ENCODE peak calls at places on chromosomes 7 and 10, in ten cellular contexts. A is colonic mucosa, L is psoas muscle, Y is lower lobe of right lung, C is endothelial cell of umbilical vein, W is mammary epithelial cell, T is PC-3, S is gastrocnemius medialis, Q is small intestine, G is mucosa of descending colon. O is an unnamed sample. For H3K4me1 and H3K36me3, the result is how much of the 10 kb centered on the place peaks cover.

GRCh38 chr10:84401838-84402611 is 73.6 kb downstream of the CCSER2 start:
- DNase-seq in W (peak), T (no peak), S (no peak), Q (peak), Y (peak), A (no peak), G (no peak), L (no peak), C (no peak), O (no peak)

GRCh38 chr7:150903627-150904026 is 51.3 kb downstream of the AOC1 start:
- DNase-seq in S (no peak), G (peak), Y (peak), T (peak), W (peak), L (peak), A (peak), Q (peak), C (peak), O (peak)

GRCh38 chr7:74575083-74575803 is 82.3 kb upstream of the GTF2I start:
- DNase-seq in L (no peak), G (no peak), C (no peak), T (peak), W (peak), Y (no peak), Q (peak), S (no peak), A (peak), O (no peak)

GRCh38 chr7:35761882-35762720 is 38.8 kb upstream of the SEPTIN7 start:
- DNase-seq in C (no peak), Y (no peak), Q (no peak), W (no peak), G (no peak), T (no peak), S (no peak), L (no peak), A (no peak), O (peak)

GRCh38 chr10:60964257-60965235 is 20.6 kb upstream of the RHOBTB1 start:
- DNase-seq in G (no peak), T (peak), S (peak), Y (peak), C (peak), L (peak), W (peak), A (peak), Q (peak), O (peak)

GRCh38 chr7:139570626-139571025 is 47.1 kb downstream of the CLEC2L start:
- DNase-seq in C (no peak), Q (no peak), A (no peak), G (no peak), W (no peak), L (no peak), S (no peak), T (no peak), Y (no peak), O (no peak)

GRCh38 chr7:139829654-139830130 is 628 bp downstream of the TBXAS1 start:
- DNase-seq in A (no peak), S (no peak), G (no peak), Q (no peak), Y (no peak), T (no peak), W (no peak), L (no peak), C (peak), O (peak)

GRCh38 chr7:158740013-158740656 is 35.5 kb upstream of the NCAPG2 start:
- DNase-seq in Q (no peak), S (no peak), A (no peak), G (no peak), W (peak), Y (no peak), L (no peak), T (peak), C (peak), O (peak)

GRCh38 chr10:26557641-26558014 is 119.5 kb downstream of the APBB1IP start:
- DNase-seq in W (peak), S (no peak), Y (no peak), A (no peak), G (no peak), L (no peak), C (no peak), T (peak), Q (peak), O (no peak)

GRCh38 chr10:127774771-127775559 is 38.0 kb downstream of the FOXI2 start:
- DNase-seq in Y (no peak), L (no peak), Q (no peak), G (no peak), C (peak), A (no peak), S (no peak), W (no peak), T (no peak), O (no peak)

GRCh38 chr7:76400248-76400647 is 9.2 kb downstream of the SSC4D start:
- DNase-seq in Q (no peak), S (no peak), L (no peak), G (no peak), C (no peak), A (no peak), T (no peak), W (no peak), Y (no peak), O (no peak)

GRCh38 chr10:62694537-62695126 is 109.9 kb upstream of the ADO start:
- DNase-seq in Q (no peak), A (no peak), L (no peak), S (no peak), W (no peak), Y (no peak), G (no peak), T (no peak), C (peak), O (no peak)

GRCh38 chr10:49076741-49077521 is 38.4 kb downstream of the VSTM4 start:
- DNase-seq in Q (no peak), A (peak), T (no peak), L (no peak), C (no peak), Y (no peak), S (no peak), G (no peak), W (no peak), O (no peak)

GRCh38 chr10:126250527-126251310 is 137.6 kb downstream of the ADAM12 start:
- DNase-seq in T (no peak), W (no peak), Q (no peak), G (no peak), A (no peak), C (no peak), Y (no peak), S (peak), L (no peak), O (peak)

GRCh38 chr7:404782-405488 is 114.7 kb downstream of the PDGFA start:
- DNase-seq in Y (no peak), Q (no peak), A (no peak), W (no peak), L (peak), S (no peak), G (no peak), C (no peak), T (no peak), O (no peak)

GRCh38 chr7:126720232-126720631 is 532.5 kb downstream of the GRM8 start:
- DNase-seq in C (no peak), L (no peak), T (no peak), W (no peak), Y (no peak), Q (no peak), G (no peak), S (no peak), A (no peak), O (no peak)

GRCh38 chr10:90222372-90222771 is 521.0 kb downstream of the KIF20B start:
- DNase-seq in W (peak), G (no peak), Q (no peak), L (no peak), S (no peak), Y (no peak), T (peak), A (no peak), C (peak), O (peak)

GRCh38 chr10:44853796-44854195 is 57.3 kb upstream of the TMEM72 start:
- DNase-seq in G (no peak), T (no peak), A (no peak), Y (no peak), L (peak), Q (no peak), S (no peak), W (no peak), C (no peak), O (no peak)

GRCh38 chr7:28556036-28556435 is 143.7 kb downstream of the CREB5 start:
- DNase-seq in T (no peak), Q (no peak), S (no peak), C (no peak), L (no peak), W (peak), Y (no peak), G (no peak), A (no peak), O (no peak)

GRCh38 chr7:43516581-43517342 is 66.1 kb upstream of the STK17A start:
- DNase-seq in Y (no peak), C (no peak), G (no peak), W (peak), Q (no peak), T (peak), A (no peak), L (no peak), S (no peak), O (no peak)

GRCh38 chr7:23218196-23218595 is 28.4 kb upstream of the GPNMB start:
- DNase-seq in L (no peak), Y (no peak), W (no peak), Q (no peak), C (no peak), S (no peak), G (no peak), A (no peak), T (no peak), O (no peak)

GRCh38 chr7:24981544-24981951 is 1.6 kb upstream of the OSBPL3 start:
- DNase-seq in L (peak), S (peak), W (peak), Q (peak), G (peak), A (peak), T (peak), C (peak), Y (peak), O (peak)

GRCh38 chr7:1857487-1858425 is 187.7 kb downstream of the ELFN1 start:
- DNase-seq in W (no peak), S (no peak), A (no peak), C (no peak), G (peak), Q (no peak), T (no peak), Y (peak), L (peak), O (no peak)

GRCh38 chr7:18901881-18902280 is 215.6 kb downstream of the TWIST1 start:
- DNase-seq in T (no peak), Y (no peak), Q (no peak), L (no peak), C (no peak), A (no peak), S (no peak), W (no peak), G (no peak), O (no peak)

GRCh38 chr7:129134356-129134972 is 10.0 kb upstream of the TSPAN33 start:
- DNase-seq in S (no peak), C (peak), G (no peak), L (no peak), Q (no peak), W (peak), T (no peak), Y (no peak), A (no peak), O (no peak)

GRCh38 chr7:129315916-129316315 is 91.1 kb downstream of the AHCYL2 start:
- DNase-seq in W (peak), L (peak), T (no peak), A (no peak), S (peak), Q (no peak), Y (no peak), G (no peak), C (no peak), O (peak)

GRCh38 chr7:5532520-5533335 is 109.1 kb upstream of the TNRC18 start:
- DNase-seq in G (peak), C (no peak), L (peak), Y (peak), Q (peak), A (peak), T (no peak), S (peak), W (no peak), O (no peak)

GRCh38 chr10:19730071-19730470 is 86.2 kb upstream of the PLXDC2 start:
- DNase-seq in L (no peak), S (no peak), Y (no peak), Q (no peak), G (no peak), A (no peak), C (no peak), T (peak), W (peak), O (peak)

DNA sequence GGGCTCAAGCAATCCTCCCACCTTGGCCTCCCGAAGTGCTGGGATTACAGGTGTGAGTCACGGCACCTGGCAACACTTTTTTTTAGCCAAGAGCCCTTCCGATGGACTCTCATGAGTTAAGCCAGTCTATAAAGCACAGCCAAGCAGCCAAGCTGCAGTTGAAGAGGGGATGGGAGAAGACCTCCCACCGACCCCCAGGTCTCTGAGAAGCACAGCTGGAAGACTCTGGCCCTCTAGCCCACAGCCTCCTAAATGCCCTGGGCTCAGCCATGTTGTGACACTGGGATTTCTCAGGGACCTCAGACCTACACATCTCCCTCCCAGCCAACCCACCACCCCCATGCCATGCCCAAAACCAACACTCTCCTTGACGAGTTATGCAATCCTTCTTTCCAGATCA is 31.1 kb downstream of the CALML3 start:
- DNase-seq in T (no peak), Y (peak), C (no peak), G (no peak), L (no peak), S (no peak), W (no peak), Q (no peak), A (no peak), O (no peak)
- H3K4me1 ChIP-seq in T (half or more), Y (under half), C (under half), G (under half), L (under half), S (under half), W (under half), Q (under half), A (under half), O (under half)

GRCh38 chr7:134942690-134943466 is 43.4 kb upstream of the AGBL3 start:
- DNase-seq in C (no peak), A (no peak), Q (no peak), S (no peak), Y (no peak), G (no peak), W (no peak), T (no peak), L (no peak), O (no peak)
- H3K36me3 ChIP-seq in C (under half), A (under half), Q (under half), S (under half), Y (under half), G (under half), W (under half), T (under half), L (under half), O (half or more)

DNA sequence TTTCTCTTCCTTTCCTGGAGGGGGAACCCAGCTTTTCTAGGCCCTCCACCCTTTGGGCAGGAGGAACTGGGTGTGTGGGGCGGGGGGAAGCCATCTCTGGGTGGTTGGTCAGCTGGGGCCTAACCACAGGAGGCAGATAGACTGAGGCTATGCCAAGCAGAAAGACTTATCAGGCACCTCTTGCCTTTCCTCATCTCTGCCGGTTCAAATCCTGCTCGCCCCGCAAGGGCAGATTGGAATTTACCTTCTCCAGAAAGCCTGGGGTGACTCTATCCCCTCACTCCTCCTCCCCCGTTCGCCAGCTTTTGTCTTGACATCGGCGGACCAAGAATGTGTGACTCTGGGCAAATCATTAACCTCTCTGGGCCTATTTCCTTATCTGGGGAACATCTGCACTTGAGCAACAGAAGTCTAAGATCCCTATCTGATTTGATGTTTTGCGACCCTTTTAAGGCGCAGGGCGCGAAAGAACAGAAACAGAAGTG is 581 bp upstream of the GARS1 start:
- DNase-seq in Y (peak), Q (peak), W (no peak), A (peak), T (no peak), L (no peak), C (no peak), G (peak), S (peak), O (peak)
- H3K4me1 ChIP-seq in Y (under half), Q (under half), W (under half), A (under half), T (under half), L (under half), C (under half), G (under half), S (under half), O (under half)

GRCh38 chr7:152886579-152887117 is 127.1 kb downstream of the ACTR3B start:
- DNase-seq in C (no peak), W (no peak), S (no peak), L (no peak), A (no peak), T (no peak), G (no peak), Q (no peak), Y (no peak), O (no peak)
- H3K36me3 ChIP-seq in C (under half), W (under half), S (under half), L (under half), A (under half), T (under half), G (under half), Q (under half), Y (under half), O (under half)